ENCODE peak calls at places on chromosomes 4 and X, in ten cellular contexts. G, B, E, C, N, P, R, I, F and A are unnamed samples.

GRCh38 chr4:77695769-77696168 is 90.1 kb downstream of the CXCL13 start:
- DNase-seq in G (peak), B (peak), E (no peak), C (peak), N (peak), P (no peak), R (no peak), I (no peak), F (no peak), A (peak)

GRCh38 chrX:13647709-13648212 is 5.2 kb upstream of the TCEANC start:
- DNase-seq in G (no peak), B (peak), E (no peak), C (peak), N (no peak), P (no peak), R (peak), I (no peak), F (no peak), A (peak)

GRCh38 chr4:137601924-137602323 is 69.6 kb upstream of the PCDH18 start:
- DNase-seq in G (peak), B (peak), E (no peak), C (no peak), N (peak), P (no peak), R (no peak), I (no peak), F (no peak), A (no peak)

GRCh38 chr4:128635141-128635911 is 174.2 kb upstream of the JADE1 start:
- DNase-seq in G (no peak), B (peak), E (no peak), C (no peak), N (peak), P (peak), R (no peak), I (no peak), F (no peak), A (no peak)

GRCh38 chrX:5957506-5957905 is 271.2 kb downstream of the NLGN4X start:
- DNase-seq in G (no peak), B (no peak), E (no peak), C (no peak), N (no peak), P (no peak), R (no peak), I (no peak), F (no peak), A (peak)

GRCh38 chrX:9845574-9845948 is 59.3 kb downstream of the SHROOM2 start:
- DNase-seq in G (no peak), B (peak), E (no peak), C (no peak), N (no peak), P (no peak), R (no peak), I (no peak), F (no peak), A (peak)

GRCh38 chr4:109559625-109559982 is 442 bp upstream of the MCUB start:
- DNase-seq in G (no peak), B (no peak), E (peak), C (no peak), N (peak), P (no peak), R (peak), I (peak), F (peak), A (no peak)

GRCh38 chr4:144591401-144591800 is 54.6 kb upstream of the HHIP start:
- DNase-seq in G (peak), B (peak), E (no peak), C (no peak), N (no peak), P (no peak), R (no peak), I (no peak), F (peak), A (peak)

GRCh38 chrX:130539721-130540321 is 138.0 kb downstream of the RBMX2 start:
- DNase-seq in G (peak), B (peak), E (no peak), C (peak), N (peak), P (peak), R (no peak), I (peak), F (peak), A (no peak)

GRCh38 chrX:94576367-94577004 is 902.5 kb downstream of the FAM133A start:
- DNase-seq in G (peak), B (no peak), E (no peak), C (no peak), N (no peak), P (no peak), R (no peak), I (no peak), F (no peak), A (no peak)

GRCh38 chr4:151674804-151675290 is 86.0 kb downstream of the GATB start:
- DNase-seq in G (no peak), B (peak), E (no peak), C (no peak), N (peak), P (peak), R (no peak), I (peak), F (no peak), A (no peak)

GRCh38 chr4:119735136-119735770 is 106.6 kb upstream of the PDE5A start:
- DNase-seq in G (peak), B (peak), E (no peak), C (no peak), N (no peak), P (no peak), R (no peak), I (no peak), F (no peak), A (peak)

GRCh38 chrX:111812889-111813563 is 63.0 kb upstream of the TRPC5OS start:
- DNase-seq in G (no peak), B (no peak), E (no peak), C (no peak), N (no peak), P (no peak), R (no peak), I (no peak), F (no peak), A (no peak)

GRCh38 chr4:80228460-80228859 is 31.2 kb downstream of the PRDM8 start:
- DNase-seq in G (no peak), B (no peak), E (no peak), C (no peak), N (no peak), P (no peak), R (no peak), I (no peak), F (no peak), A (no peak)